ENCODE peak calls at places on chromosome 17, in seven cellular contexts. X, O, Q, N, J, C and Z are unnamed samples.
A peak's percentile ranks its signal among the peaks of the same experiment; 100 is the strongest.

GRCh38 chr17:45345554-45346254 is 28.9 kb upstream of the MAP3K14 start:
- DNase-seq in X (no peak), O (no peak), Q (no peak), N (peak; percentile 39), J (no peak), C (no peak), Z (no peak)

GRCh38 chr17:20994779-20995149 is 48.0 kb downstream of the USP22 start:
- DNase-seq in X (no peak), O (no peak), Q (no peak), N (no peak), J (no peak), C (no peak), Z (no peak)

GRCh38 chr17:29625037-29625750 is 2.5 kb upstream of the CORO6 start:
- DNase-seq in X (peak; percentile 75), O (no peak), Q (peak; percentile 54), N (no peak), J (no peak), C (no peak), Z (no peak)

GRCh38 chr17:42543190-42544079 is 7.4 kb downstream of the NAGLU start:
- DNase-seq in X (no peak), O (no peak), Q (peak; percentile 47), N (no peak), J (no peak), C (no peak), Z (no peak)

GRCh38 chr17:2705888-2706795 is 5.4 kb downstream of the CLUH start:
- DNase-seq in X (no peak), O (no peak), Q (no peak), N (no peak), J (no peak), C (no peak), Z (no peak)

GRCh38 chr17:8948462-8948861 is 17.0 kb downstream of the PIK3R5 start:
- DNase-seq in X (no peak), O (no peak), Q (no peak), N (no peak), J (no peak), C (no peak), Z (no peak)

GRCh38 chr17:68346448-68346847 is 55.2 kb downstream of the ARSG start:
- DNase-seq in X (no peak), O (no peak), Q (no peak), N (no peak), J (peak; percentile 97), C (peak; percentile 98), Z (peak; percentile 55)

GRCh38 chr17:55238931-55239297 is 25.8 kb upstream of the HLF start:
- DNase-seq in X (no peak), O (no peak), Q (peak; percentile 22), N (peak; percentile 34), J (no peak), C (no peak), Z (no peak)

GRCh38 chr17:43406676-43407645 is 8.2 kb downstream of the ARL4D start:
- DNase-seq in X (no peak), O (peak; percentile 54), Q (no peak), N (no peak), J (no peak), C (no peak), Z (no peak)

GRCh38 chr17:49602783-49603182 is 27.1 kb downstream of the NXPH3 start:
- DNase-seq in X (no peak), O (no peak), Q (no peak), N (no peak), J (no peak), C (no peak), Z (no peak)

GRCh38 chr17:42287305-42288077 is 807 bp upstream of the STAT5A start:
- DNase-seq in X (no peak), O (peak; percentile 90), Q (peak; percentile 59), N (no peak), J (peak; percentile 71), C (no peak), Z (peak; percentile 16)

GRCh38 chr17:43839670-43840101 is 6.7 kb upstream of the MPP3 start:
- DNase-seq in X (peak; percentile 98), O (no peak), Q (no peak), N (no peak), J (no peak), C (no peak), Z (no peak)

GRCh38 chr17:80476877-80477646 is 655 bp upstream of the NPTX1 start:
- DNase-seq in X (no peak), O (no peak), Q (no peak), N (peak; percentile 52), J (no peak), C (no peak), Z (no peak)

GRCh38 chr17:54418467-54418866 is 482.2 kb upstream of the TOM1L1 start:
- DNase-seq in X (no peak), O (no peak), Q (no peak), N (no peak), J (no peak), C (no peak), Z (no peak)

GRCh38 chr17:83186226-83186625 is 106.8 kb downstream of the METRNL start:
- DNase-seq in X (no peak), O (peak; percentile 58), Q (no peak), N (no peak), J (no peak), C (no peak), Z (no peak)

GRCh38 chr17:41284043-41284442 is 8.5 kb downstream of the KRTAP9-7 start:
- DNase-seq in X (no peak), O (no peak), Q (no peak), N (no peak), J (no peak), C (no peak), Z (no peak)

GRCh38 chr17:57498443-57498842 is 242.1 kb downstream of the MSI2 start:
- DNase-seq in X (no peak), O (no peak), Q (no peak), N (no peak), J (no peak), C (no peak), Z (no peak)

GRCh38 chr17:7626307-7626706 is 1.3 kb downstream of the SAT2 start:
- DNase-seq in X (no peak), O (peak; percentile 69), Q (no peak), N (no peak), J (no peak), C (no peak), Z (no peak)

GRCh38 chr17:8332688-8333087 is 7.0 kb upstream of the ODF4 start:
- DNase-seq in X (no peak), O (no peak), Q (no peak), N (no peak), J (no peak), C (no peak), Z (no peak)

GRCh38 chr17:78611636-78612035 is 34.4 kb upstream of the DNAH17 start:
- DNase-seq in X (no peak), O (no peak), Q (no peak), N (no peak), J (no peak), C (no peak), Z (no peak)

GRCh38 chr17:71023631-71024030 is 854.3 kb downstream of the KCNJ2 start:
- DNase-seq in X (no peak), O (no peak), Q (no peak), N (peak; percentile 70), J (no peak), C (no peak), Z (no peak)

GRCh38 chr17:76710863-76711611 is at the start of gene MXRA7:
- DNase-seq in X (peak; percentile 75), O (peak; percentile 91), Q (peak; percentile 45), N (peak; percentile 76), J (no peak), C (no peak), Z (peak; percentile 62)

GRCh38 chr17:29145289-29146058 is 34.7 kb downstream of the MYO18A start:
- DNase-seq in X (peak; percentile 93), O (no peak), Q (peak; percentile 48), N (peak; percentile 53), J (peak; percentile 80), C (peak; percentile 41), Z (peak; percentile 59)

GRCh38 chr17:38703742-38704644 is 1.1 kb upstream of the MLLT6 start:
- DNase-seq in X (no peak), O (peak; percentile 88), Q (no peak), N (peak; percentile 27), J (peak; percentile 82), C (no peak), Z (peak; percentile 58)

GRCh38 chr17:51487947-51488346 is 227.6 kb downstream of the UTP18 start:
- DNase-seq in X (no peak), O (no peak), Q (no peak), N (peak; percentile 58), J (peak; percentile 14), C (no peak), Z (no peak)

GRCh38 chr17:16491131-16491702 is 776 bp downstream of the LRRC75A start:
- DNase-seq in X (no peak), O (peak; percentile 60), Q (no peak), N (no peak), J (no peak), C (no peak), Z (no peak)

GRCh38 chr17:73387746-73388577 is 76.2 kb upstream of the CDC42EP4 start:
- DNase-seq in X (no peak), O (no peak), Q (no peak), N (no peak), J (no peak), C (no peak), Z (no peak)

GRCh38 chr17:37667039-37667438 is 23.8 kb upstream of the DDX52 start:
- DNase-seq in X (no peak), O (no peak), Q (no peak), N (no peak), J (no peak), C (no peak), Z (no peak)

GRCh38 chr17:73308017-73308823 is 3.6 kb downstream of the CDC42EP4 start:
- DNase-seq in X (no peak), O (peak; percentile 95), Q (no peak), N (no peak), J (no peak), C (no peak), Z (no peak)

GRCh38 chr17:77494664-77495435 is 354.1 kb downstream of the SEC14L1 start:
- DNase-seq in X (peak; percentile 79), O (peak; percentile 86), Q (peak; percentile 71), N (peak; percentile 89), J (peak; percentile 73), C (no peak), Z (peak; percentile 73)

GRCh38 chr17:78137392-78138203 is 7.0 kb downstream of the TMC8 start:
- DNase-seq in X (no peak), O (no peak), Q (no peak), N (no peak), J (peak; percentile 67), C (no peak), Z (no peak)

GRCh38 chr17:59372138-59372751 is 40.8 kb downstream of the YPEL2 start:
- DNase-seq in X (peak; percentile 75), O (peak; percentile 84), Q (peak; percentile 21), N (no peak), J (no peak), C (peak; percentile 21), Z (no peak)

GRCh38 chr17:6639651-6640535 is 618 bp downstream of the KIAA0753 start:
- DNase-seq in X (no peak), O (peak; percentile 63), Q (no peak), N (peak; percentile 40), J (no peak), C (no peak), Z (no peak)

GRCh38 chr17:17853811-17854527 is 17.2 kb upstream of the SREBF1 start:
- DNase-seq in X (no peak), O (no peak), Q (no peak), N (no peak), J (peak; percentile 85), C (no peak), Z (no peak)

GRCh38 chr17:43669971-43670644 is 8.4 kb upstream of the MEOX1 start:
- DNase-seq in X (no peak), O (no peak), Q (no peak), N (peak; percentile 31), J (no peak), C (no peak), Z (no peak)

GRCh38 chr17:80101160-80101945 is at the start of gene GAA:
- DNase-seq in X (peak; percentile 62), O (peak; percentile 90), Q (peak; percentile 74), N (peak; percentile 99), J (peak; percentile 83), C (no peak), Z (peak; percentile 94)

GRCh38 chr17:37405955-37406634 is 541 bp downstream of the ACACA start:
- DNase-seq in X (peak; percentile 49), O (no peak), Q (no peak), N (no peak), J (no peak), C (no peak), Z (no peak)